ENCODE peak calls at places on chromosomes 12 and 14, in five cellular contexts. D is stimulated activated CD8-positive, alpha-beta memory T cell treated with anti-CD3 and anti-CD28 coated beads, Interleukin-7, amount 100 ng/mL, for 24 hours; H is hippocampal formation; Y is activated effector memory CD4-positive, alpha-beta T cell treated with Interleukin-2 at 50 U/mL for 16 hours; G is AG10803. J is an unnamed sample.

GRCh38 chr14:34072401-34072800 is 121.5 kb upstream of the EGLN3 start:
- DNase-seq in D (no peak), H (no peak), Y (no peak), G (no peak), J (no peak)

GRCh38 chr12:40325349-40325960 is 100.7 kb downstream of the LRRK2 start:
- DNase-seq in D (no peak), H (no peak), Y (no peak), G (peak), J (peak)

GRCh38 chr12:89971880-89972279 is 263.2 kb upstream of the ATP2B1 start:
- DNase-seq in D (no peak), H (no peak), Y (no peak), G (peak), J (peak)

GRCh38 chr12:93982847-93983315 is 165.5 kb upstream of the PLXNC1 start:
- DNase-seq in D (no peak), H (no peak), Y (no peak), G (peak), J (peak)

GRCh38 chr12:92649511-92650227 is 53.1 kb upstream of the PLEKHG7 start:
- DNase-seq in D (no peak), H (peak), Y (peak), G (peak), J (peak)

GRCh38 chr12:10528150-10528953 is 22.7 kb downstream of the EIF2S3B start:
- DNase-seq in D (no peak), H (no peak), Y (no peak), G (no peak), J (no peak)

GRCh38 chr12:50174971-50175715 is 8.0 kb upstream of the CERS5 start:
- DNase-seq in D (no peak), H (no peak), Y (no peak), G (peak), J (peak)

GRCh38 chr12:13950502-13950901 is 30.9 kb downstream of the GRIN2B start:
- DNase-seq in D (no peak), H (no peak), Y (no peak), G (no peak), J (no peak)

J was measured in NCI-H69.